ENCODE peak calls at places on chromosomes 11 and 22, in four cellular contexts. One of them, this sample, is unnamed.

GRCh38 chr11:117187428-117187798 is 8.9 kb downstream of the SIDT2 start:
- DNase-seq in central memory CD4-positive, alpha-beta T cell: no peak
- DNase-seq in HCT116: no peak
- DNase-seq in fibroblast of the aortic adventitia: no peak
- DNase-seq in this sample: no peak

GRCh38 chr11:116829525-116830183 is at the start of gene APOC3:
- DNase-seq in central memory CD4-positive, alpha-beta T cell: no peak
- DNase-seq in HCT116: no peak
- DNase-seq in fibroblast of the aortic adventitia: peak
- DNase-seq in this sample: no peak

GRCh38 chr11:17588166-17588565 is 41.1 kb downstream of the OTOG start:
- DNase-seq in central memory CD4-positive, alpha-beta T cell: no peak
- DNase-seq in HCT116: no peak
- DNase-seq in fibroblast of the aortic adventitia: no peak
- DNase-seq in this sample: no peak

GRCh38 chr11:120807414-120808150 is 216.3 kb upstream of the TBCEL start:
- DNase-seq in central memory CD4-positive, alpha-beta T cell: no peak
- DNase-seq in HCT116: no peak
- DNase-seq in fibroblast of the aortic adventitia: peak
- DNase-seq in this sample: peak

GRCh38 chr11:96085349-96085910 is 161.5 kb upstream of the MTMR2 start:
- DNase-seq in central memory CD4-positive, alpha-beta T cell: no peak
- DNase-seq in HCT116: no peak
- DNase-seq in fibroblast of the aortic adventitia: no peak
- DNase-seq in this sample: no peak

GRCh38 chr22:44686873-44687600 is 15.0 kb upstream of the PRR5 start:
- DNase-seq in central memory CD4-positive, alpha-beta T cell: no peak
- DNase-seq in HCT116: no peak
- DNase-seq in fibroblast of the aortic adventitia: peak
- DNase-seq in this sample: no peak

GRCh38 chr22:49503896-49504521 is 323.7 kb downstream of the BRD1 start:
- DNase-seq in central memory CD4-positive, alpha-beta T cell: no peak
- DNase-seq in HCT116: no peak
- DNase-seq in fibroblast of the aortic adventitia: no peak
- DNase-seq in this sample: no peak

GRCh38 chr11:71454470-71455113 is 1.6 kb downstream of the NADSYN1 start:
- DNase-seq in central memory CD4-positive, alpha-beta T cell: peak
- DNase-seq in HCT116: no peak
- DNase-seq in fibroblast of the aortic adventitia: no peak
- DNase-seq in this sample: no peak

GRCh38 chr11:100890779-100891178 is 203.7 kb downstream of the ARHGAP42 start:
- DNase-seq in central memory CD4-positive, alpha-beta T cell: no peak
- DNase-seq in HCT116: no peak
- DNase-seq in fibroblast of the aortic adventitia: peak
- DNase-seq in this sample: no peak

This sample was measured in NCI-H460.